ENCODE peak calls at places on chromosomes 6 and 20, in five cellular contexts. T is ACHN; B is SHP77; M is central memory CD8-positive, alpha-beta T cell; F is activated CD8-positive, alpha-beta memory T cell treated with anti-CD3 and anti-CD28 coated beads, Interleukin-2, amount 50 U/mL, for 4 hours. D is an unnamed sample.

GRCh38 chr20:11430652-11431051 is 487.0 kb upstream of the BTBD3 start:
- DNase-seq in T (no peak), B (no peak), M (no peak), F (no peak), D (no peak)

GRCh38 chr6:109165392-109165964 is 70.2 kb downstream of the CEP57L1 start:
- DNase-seq in T (no peak), B (peak), M (no peak), F (no peak), D (no peak)

GRCh38 chr6:126701799-126702198 is 361.9 kb downstream of the CENPW start:
- DNase-seq in T (peak), B (no peak), M (no peak), F (no peak), D (no peak)

GRCh38 chr20:32780278-32780677 is 18.1 kb downstream of the DNMT3B start:
- DNase-seq in T (no peak), B (no peak), M (no peak), F (no peak), D (no peak)

GRCh38 chr6:163356324-163356723 is 58.2 kb upstream of the QKI start:
- DNase-seq in T (no peak), B (no peak), M (no peak), F (no peak), D (no peak)

GRCh38 chr6:105259912-105260889 is 80.4 kb upstream of the POPDC3 start:
- DNase-seq in T (no peak), B (no peak), M (no peak), F (no peak), D (no peak)

GRCh38 chr6:81067057-81067456 is 685.4 kb downstream of the TENT5A start:
- DNase-seq in T (no peak), B (no peak), M (no peak), F (no peak), D (no peak)

GRCh38 chr6:106973018-106973840 is 1.3 kb downstream of the CD24 start:
- DNase-seq in T (peak), B (no peak), M (no peak), F (no peak), D (peak)

GRCh38 chr6:141541766-141542324 is 590.9 kb upstream of the GJE1 start:
- DNase-seq in T (no peak), B (no peak), M (no peak), F (no peak), D (no peak)

GRCh38 chr6:30013296-30013922 is 47.7 kb upstream of the POLR1H start:
- DNase-seq in T (no peak), B (no peak), M (no peak), F (peak), D (peak)